ENCODE peak calls at places on chromosomes 2 and 18, in four cellular contexts. Y is GM12878, X is K562, T is HepG2. Z is an unnamed sample.

GRCh38 chr18:55748227-55748738 is 160.3 kb upstream of the TCF4 start:
- DNase-seq in T (no peak), X (peak), Y (no peak), Z (no peak)

GRCh38 chr18:56330381-56331115 is 307.8 kb downstream of the TXNL1 start:
- DNase-seq in Y (no peak), X (no peak), T (no peak), Z (no peak)

GRCh38 chr18:78602430-78602829 is 377.2 kb upstream of the SALL3 start:
- DNase-seq in T (no peak), Y (no peak), X (no peak), Z (no peak)

GRCh38 chr2:231673348-231673770 is 35.0 kb upstream of the PTMA start:
- DNase-seq in T (peak), Y (no peak), X (peak), Z (no peak)

GRCh38 chr2:168432565-168433186 is 23.4 kb upstream of the CERS6 start:
- DNase-seq in X (no peak), T (no peak), Y (peak), Z (no peak)

GRCh38 chr2:134021830-134022524 is 231.9 kb upstream of the MGAT5 start:
- DNase-seq in T (no peak), X (no peak), Y (peak), Z (no peak)

GRCh38 chr2:37148325-37148724 is 8.5 kb downstream of the EIF2AK2 start:
- DNase-seq in Y (no peak), T (no peak), X (no peak), Z (no peak)

GRCh38 chr2:135279209-135279608 is 227.1 kb downstream of the RAB3GAP1 start:
- DNase-seq in T (no peak), X (no peak), Y (no peak), Z (no peak)

GRCh38 chr2:48529676-48530032 is 300 bp upstream of the STON1 start:
- DNase-seq in X (no peak), Y (no peak), T (no peak), Z (no peak)

DNA sequence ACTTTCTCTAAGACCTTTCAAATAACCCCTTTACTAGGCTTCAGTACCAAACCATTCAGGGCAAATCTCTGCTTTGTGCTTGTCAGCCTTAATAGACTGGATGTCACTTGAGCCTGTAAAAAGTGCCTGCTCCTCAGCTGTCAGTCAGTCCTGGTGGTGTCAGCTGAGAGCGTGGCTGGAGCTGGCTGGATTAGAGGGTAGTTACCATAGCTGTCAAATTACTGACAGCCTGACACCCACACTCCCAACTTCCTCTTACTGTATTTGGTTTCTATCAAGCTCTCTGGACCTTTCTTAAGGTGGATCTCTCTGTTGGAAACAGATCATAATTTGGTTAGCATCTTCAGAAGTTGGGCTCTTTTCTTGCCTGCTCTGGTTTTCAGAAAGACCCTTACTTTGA is 371.4 kb upstream of the ATP5MC3 start:
- DNase-seq in Y (no peak), X (no peak), T (no peak), Z (no peak)
- TF ChIP-seq BHLHE40 in Y (no peak), X (no peak), T (no peak), Z (no peak)

DNA sequence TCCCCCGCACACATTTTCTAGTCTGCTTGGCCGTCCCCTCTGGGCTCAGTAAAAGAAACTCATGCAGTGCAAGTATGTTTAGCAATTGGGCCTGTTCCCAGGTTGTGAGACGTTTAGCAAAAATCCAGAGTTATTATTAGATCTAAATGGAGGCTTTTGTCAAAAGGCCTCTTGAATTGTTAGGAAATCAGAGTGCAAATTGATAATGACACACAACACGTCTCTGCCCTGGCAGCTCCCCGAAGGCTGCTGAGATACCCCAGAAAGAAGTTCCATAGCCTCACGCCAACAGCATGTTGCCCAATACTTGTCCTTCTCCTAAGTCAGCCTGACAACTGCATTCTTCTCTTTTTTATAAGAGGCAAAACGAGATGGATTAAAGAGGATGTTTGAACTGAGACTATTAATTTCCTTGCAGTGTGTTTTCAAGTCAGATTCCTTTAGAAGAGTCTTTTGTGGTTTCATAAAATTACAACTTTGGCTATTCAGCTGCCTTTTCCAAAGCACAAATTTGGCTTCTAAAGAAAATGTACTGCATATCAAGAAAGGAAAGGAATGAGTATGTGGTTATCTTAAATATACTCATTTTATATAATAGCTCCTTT is 202.2 kb downstream of the TRIB2 start:
- DNase-seq in Y (no peak), X (no peak), T (no peak), Z (no peak)
- TF ChIP-seq TARDBP in Y (no peak), X (no peak), T (no peak), Z (no peak)

GRCh38 chr2:11550302-11550701 is 16.5 kb downstream of the GREB1 start:
- DNase-seq in X (no peak), Y (no peak), T (peak), Z (no peak)
- TF ChIP-seq BHLHE40 in X (no peak), Y (no peak), T (no peak), Z (no peak)

GRCh38 chr2:25561136-25561850 is 112.1 kb downstream of the DTNB start:
- DNase-seq in T (no peak), X (no peak), Y (no peak), Z (no peak)

GRCh38 chr2:25557179-25558036 is 116.0 kb downstream of the DTNB start:
- DNase-seq in T (no peak), X (no peak), Y (peak), Z (no peak)

GRCh38 chr2:25558262-25558661 is 115.1 kb downstream of the DTNB start:
- DNase-seq in X (no peak), T (no peak), Y (peak), Z (no peak)

DNA sequence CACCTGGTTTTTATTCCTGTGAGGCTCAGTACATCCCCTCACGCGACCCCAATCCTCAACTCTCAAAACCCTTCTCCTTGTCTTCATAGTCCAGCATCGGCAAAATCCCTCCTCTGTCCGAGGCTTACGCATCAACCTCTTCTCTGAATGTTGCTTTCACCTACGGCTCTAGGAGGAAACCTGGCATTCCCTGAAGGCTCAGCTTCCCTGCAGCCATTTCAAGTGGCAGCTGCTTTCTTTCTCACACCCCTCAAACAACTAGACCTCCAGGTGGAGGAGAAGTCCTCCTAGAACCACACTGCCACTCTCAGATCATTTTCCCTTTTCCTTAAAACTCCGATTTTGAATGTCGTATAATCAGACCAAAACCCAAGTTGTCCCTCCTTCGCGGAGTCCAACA is 114.2 kb downstream of the DTNB start:
- DNase-seq in T (no peak), X (no peak), Y (no peak), Z (no peak)
- TF ChIP-seq TARDBP in T (no peak), X (no peak), Y (no peak), Z (no peak)

GRCh38 chr2:205701509-205701908 is 19.2 kb downstream of the NRP2 start:
- DNase-seq in T (no peak), Y (no peak), X (no peak), Z (no peak)
- TF ChIP-seq BHLHE40 in T (no peak), Y (no peak), X (no peak), Z (no peak)

GRCh38 chr2:96506016-96506906 is 1.1 kb upstream of the NEURL3 start:
- DNase-seq in Y (no peak), X (no peak), T (no peak), Z (no peak)
- TF ChIP-seq TARDBP in Y (no peak), X (no peak), T (no peak), Z (no peak)

GRCh38 chr2:65349863-65350262 is 82.5 kb downstream of the SPRED2 start:
- DNase-seq in T (peak), Y (no peak), X (peak), Z (peak)
- TF ChIP-seq BHLHE40 in T (no peak), Y (no peak), X (no peak), Z (no peak)